ENCODE peak calls at places on chromosomes 12 and 14, in five cellular contexts. One of them, this sample, is unnamed.

GRCh38 chr14:54902521-54903420 is at the start of gene GCH1:
- DNase-seq in HepG2: peak; percentile 72
- DNase-seq in A549: peak; percentile 71
- DNase-seq in K562: peak; percentile 81
- DNase-seq in IMR-90: peak; percentile 16
- DNase-seq in this sample: peak; percentile 91

GRCh38 chr12:93766802-93767523 is 89.8 kb downstream of the CRADD start:
- DNase-seq in HepG2: no peak
- DNase-seq in IMR-90: peak; percentile 76
- DNase-seq in A549: peak; percentile 66
- DNase-seq in K562: peak; percentile 61
- DNase-seq in this sample: no peak

GRCh38 chr12:116368196-116369194 is 91.0 kb upstream of the MED13L start:
- DNase-seq in HepG2: no peak
- DNase-seq in IMR-90: no peak
- DNase-seq in A549: peak; percentile 99
- DNase-seq in K562: no peak
- DNase-seq in this sample: no peak

GRCh38 chr12:64175254-64175945 is 46.7 kb downstream of the KICS2 start:
- DNase-seq in HepG2: no peak
- DNase-seq in IMR-90: no peak
- DNase-seq in K562: no peak
- DNase-seq in A549: peak; percentile 33
- DNase-seq in this sample: no peak

GRCh38 chr14:53956427-53957201 is at the start of gene BMP4:
- DNase-seq in HepG2: peak; percentile 82
- DNase-seq in K562: peak; percentile 26
- DNase-seq in A549: peak; percentile 59
- DNase-seq in IMR-90: peak; percentile 30
- DNase-seq in this sample: peak; percentile 92

GRCh38 chr14:94659953-94660946 is 48.1 kb downstream of the SERPINA3 start:
- DNase-seq in K562: no peak
- DNase-seq in IMR-90: no peak
- DNase-seq in HepG2: no peak
- DNase-seq in A549: no peak
- DNase-seq in this sample: no peak

GRCh38 chr12:123085046-123085445 is 65.8 kb downstream of the PITPNM2 start:
- DNase-seq in A549: no peak
- DNase-seq in K562: no peak
- DNase-seq in HepG2: no peak
- DNase-seq in IMR-90: no peak
- DNase-seq in this sample: no peak

GRCh38 chr14:54564799-54565235 is 2.1 kb upstream of the SAMD4A start:
- DNase-seq in K562: peak; percentile 43
- DNase-seq in A549: peak; percentile 66
- DNase-seq in HepG2: peak; percentile 13
- DNase-seq in IMR-90: peak; percentile 87
- DNase-seq in this sample: no peak

GRCh38 chr14:73758392-73759182 is 44.4 kb upstream of the PNMA1 start:
- DNase-seq in K562: peak; percentile 88
- DNase-seq in HepG2: peak; percentile 71
- DNase-seq in IMR-90: peak; percentile 65
- DNase-seq in A549: peak; percentile 83
- DNase-seq in this sample: no peak

GRCh38 chr12:26077915-26078314 is 46.9 kb downstream of the BHLHE41 start:
- DNase-seq in A549: no peak
- DNase-seq in K562: no peak
- DNase-seq in IMR-90: peak; percentile 46
- DNase-seq in HepG2: no peak
- DNase-seq in this sample: no peak

GRCh38 chr12:113781415-113782198 is 184.5 kb downstream of the RBM19 start:
- DNase-seq in HepG2: peak; percentile 30
- DNase-seq in A549: no peak
- DNase-seq in K562: no peak
- DNase-seq in IMR-90: peak; percentile 59
- DNase-seq in this sample: no peak

GRCh38 chr12:116123511-116124258 is 153.8 kb downstream of the MED13L start:
- DNase-seq in HepG2: no peak
- DNase-seq in IMR-90: peak; percentile 66
- DNase-seq in A549: peak; percentile 35
- DNase-seq in K562: peak; percentile 71
- DNase-seq in this sample: no peak

GRCh38 chr12:25585662-25586061 is 32.6 kb upstream of the LMNTD1 start:
- DNase-seq in IMR-90: no peak
- DNase-seq in HepG2: no peak
- DNase-seq in A549: no peak
- DNase-seq in K562: no peak
- DNase-seq in this sample: no peak

GRCh38 chr12:27967551-27968054 is 4.9 kb downstream of the PTHLH start:
- DNase-seq in HepG2: no peak
- DNase-seq in K562: no peak
- DNase-seq in A549: no peak
- DNase-seq in IMR-90: peak; percentile 29
- DNase-seq in this sample: no peak

GRCh38 chr14:22375321-22375930 is 213.6 kb downstream of the DAD1 start:
- DNase-seq in HepG2: peak; percentile 79
- DNase-seq in K562: peak; percentile 49
- DNase-seq in IMR-90: peak; percentile 68
- DNase-seq in A549: peak; percentile 70
- DNase-seq in this sample: no peak

GRCh38 chr14:64500088-64500487 is 3.5 kb downstream of the ZBTB25 start:
- DNase-seq in IMR-90: no peak
- DNase-seq in A549: no peak
- DNase-seq in K562: no peak
- DNase-seq in HepG2: no peak
- DNase-seq in this sample: no peak

GRCh38 chr14:103233328-103233727 is 100.7 kb upstream of the EIF5 start:
- DNase-seq in HepG2: no peak
- DNase-seq in K562: no peak
- DNase-seq in A549: no peak
- DNase-seq in IMR-90: no peak
- DNase-seq in this sample: no peak

GRCh38 chr14:64960762-64961276 is 11.3 kb downstream of the RAB15 start:
- DNase-seq in K562: peak; percentile 24
- DNase-seq in HepG2: no peak
- DNase-seq in IMR-90: no peak
- DNase-seq in A549: no peak
- DNase-seq in this sample: peak; percentile 78

GRCh38 chr12:27289414-27289813 is 43.2 kb upstream of the BMAL2 start:
- DNase-seq in K562: no peak
- DNase-seq in HepG2: no peak
- DNase-seq in IMR-90: peak; percentile 20
- DNase-seq in A549: no peak
- DNase-seq in this sample: no peak

GRCh38 chr12:91370086-91370868 is 187.7 kb upstream of the DCN start:
- DNase-seq in K562: no peak
- DNase-seq in HepG2: no peak
- DNase-seq in IMR-90: no peak
- DNase-seq in A549: no peak
- DNase-seq in this sample: no peak

GRCh38 chr12:92476844-92477243 is 225.9 kb upstream of the PLEKHG7 start:
- DNase-seq in K562: no peak
- DNase-seq in IMR-90: no peak
- DNase-seq in HepG2: no peak
- DNase-seq in A549: no peak
- DNase-seq in this sample: no peak

GRCh38 chr14:68139466-68140110 is 320.0 kb downstream of the RAD51B start:
- DNase-seq in A549: no peak
- DNase-seq in K562: no peak
- DNase-seq in HepG2: no peak
- DNase-seq in IMR-90: no peak
- DNase-seq in this sample: no peak

GRCh38 chr14:102020058-102020971 is 55.9 kb downstream of the DYNC1H1 start:
- DNase-seq in IMR-90: peak; percentile 94
- DNase-seq in HepG2: no peak
- DNase-seq in K562: no peak
- DNase-seq in A549: no peak
- DNase-seq in this sample: no peak

GRCh38 chr12:132111641-132112304 is 32.3 kb downstream of the DDX51 start:
- DNase-seq in IMR-90: no peak
- DNase-seq in A549: no peak
- DNase-seq in HepG2: no peak
- DNase-seq in K562: no peak
- DNase-seq in this sample: peak; percentile 33

GRCh38 chr12:127296591-127296990 is 970.4 kb upstream of the TMEM132C start:
- DNase-seq in A549: no peak
- DNase-seq in IMR-90: no peak
- DNase-seq in K562: no peak
- DNase-seq in HepG2: no peak
- DNase-seq in this sample: no peak

GRCh38 chr14:51962678-51963077 is 26.7 kb upstream of the RTRAF start:
- DNase-seq in IMR-90: peak; percentile 20
- DNase-seq in K562: no peak
- DNase-seq in HepG2: no peak
- DNase-seq in A549: no peak
- DNase-seq in this sample: no peak

GRCh38 chr12:31018106-31018890 is 55.4 kb upstream of the DDX11 start:
- DNase-seq in HepG2: no peak
- DNase-seq in IMR-90: no peak
- DNase-seq in A549: no peak
- DNase-seq in K562: no peak
- DNase-seq in this sample: no peak

GRCh38 chr14:61426048-61426447 is 104.7 kb downstream of the PRKCH start:
- DNase-seq in IMR-90: no peak
- DNase-seq in K562: no peak
- DNase-seq in A549: no peak
- DNase-seq in HepG2: no peak
- DNase-seq in this sample: no peak

GRCh38 chr14:59261334-59261733 is 72.9 kb downstream of the DAAM1 start:
- DNase-seq in A549: no peak
- DNase-seq in HepG2: peak; percentile 73
- DNase-seq in K562: no peak
- DNase-seq in IMR-90: no peak
- DNase-seq in this sample: no peak

GRCh38 chr12:56101045-56101444 is 3.3 kb upstream of the PA2G4 start:
- DNase-seq in HepG2: no peak
- DNase-seq in K562: no peak
- DNase-seq in IMR-90: no peak
- DNase-seq in A549: no peak
- DNase-seq in this sample: no peak

GRCh38 chr12:124841558-124841945 is 22.1 kb downstream of the SCARB1 start:
- DNase-seq in HepG2: no peak
- DNase-seq in K562: no peak
- DNase-seq in A549: no peak
- DNase-seq in IMR-90: no peak
- DNase-seq in this sample: no peak

GRCh38 chr14:67883717-67884116 is 64.1 kb downstream of the RAD51B start:
- DNase-seq in IMR-90: peak; percentile 28
- DNase-seq in HepG2: no peak
- DNase-seq in A549: peak; percentile 18
- DNase-seq in K562: no peak
- DNase-seq in this sample: no peak

GRCh38 chr14:61812347-61813100 is 50.3 kb downstream of the SNAPC1 start:
- DNase-seq in K562: no peak
- DNase-seq in IMR-90: no peak
- DNase-seq in A549: no peak
- DNase-seq in HepG2: no peak
- DNase-seq in this sample: no peak

GRCh38 chr12:6950401-6950801 is 755 bp upstream of the PTPN6 start:
- DNase-seq in IMR-90: no peak
- DNase-seq in A549: no peak
- DNase-seq in HepG2: no peak
- DNase-seq in K562: no peak
- DNase-seq in this sample: no peak
- TF ChIP-seq MAFK in IMR-90: no peak
- TF ChIP-seq MAFK in A549: no peak
- TF ChIP-seq MAFK in HepG2: no peak
- TF ChIP-seq MAFK in K562: no peak
- TF ChIP-seq MAFK in this sample: no peak

DNA sequence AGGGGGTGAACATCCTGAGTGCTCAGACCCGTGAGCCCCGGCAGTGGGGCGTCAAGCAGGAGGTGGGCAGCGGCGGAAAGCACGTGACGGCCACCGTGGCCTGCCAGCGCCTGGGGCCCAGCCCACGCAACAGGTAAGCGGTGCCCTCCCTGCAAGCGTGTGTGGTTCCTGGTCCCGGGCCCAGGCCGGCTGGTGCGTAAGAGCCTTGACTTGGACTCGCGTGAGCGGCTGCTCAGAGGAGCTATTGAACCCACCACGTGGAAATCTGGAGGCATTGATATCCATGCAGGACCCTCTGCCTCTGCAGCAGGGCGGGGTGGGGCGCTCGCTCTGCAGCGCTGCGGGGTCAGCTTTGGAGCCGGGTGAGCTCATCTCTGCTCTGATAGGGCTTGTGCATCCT is 277.0 kb downstream of the TMEM132C start:
- DNase-seq in K562: no peak
- DNase-seq in IMR-90: no peak
- DNase-seq in HepG2: no peak
- DNase-seq in A549: no peak
- DNase-seq in this sample: no peak
- TF ChIP-seq MAFK in K562: no peak
- TF ChIP-seq MAFK in IMR-90: no peak
- TF ChIP-seq MAFK in HepG2: no peak
- TF ChIP-seq MAFK in A549: no peak
- TF ChIP-seq MAFK in this sample: no peak

GRCh38 chr12:101021911-101022388 is 188.1 kb downstream of the SLC5A8 start:
- DNase-seq in IMR-90: peak; percentile 90
- DNase-seq in HepG2: peak; percentile 5
- DNase-seq in A549: peak; percentile 35
- DNase-seq in K562: no peak
- DNase-seq in this sample: no peak
- TF ChIP-seq MAFK in IMR-90: no peak
- TF ChIP-seq MAFK in HepG2: no peak
- TF ChIP-seq MAFK in A549: no peak
- TF ChIP-seq MAFK in K562: no peak
- TF ChIP-seq MAFK in this sample: no peak

GRCh38 chr12:53782093-53782703 is 30.4 kb upstream of the CISTR start:
- DNase-seq in HepG2: no peak
- DNase-seq in K562: no peak
- DNase-seq in IMR-90: no peak
- DNase-seq in A549: no peak
- DNase-seq in this sample: no peak

GRCh38 chr12:53780323-53780722 is 28.5 kb upstream of the CISTR start:
- DNase-seq in IMR-90: no peak
- DNase-seq in A549: no peak
- DNase-seq in HepG2: no peak
- DNase-seq in K562: no peak
- DNase-seq in this sample: no peak

GRCh38 chr12:53777936-53778644 is 26.3 kb upstream of the CISTR start:
- DNase-seq in HepG2: no peak
- DNase-seq in IMR-90: no peak
- DNase-seq in K562: no peak
- DNase-seq in A549: no peak
- DNase-seq in this sample: no peak

GRCh38 chr12:53785161-53785560 is 33.4 kb upstream of the CISTR start:
- DNase-seq in HepG2: no peak
- DNase-seq in K562: no peak
- DNase-seq in IMR-90: no peak
- DNase-seq in A549: no peak
- DNase-seq in this sample: no peak

GRCh38 chr12:53781218-53781801 is 29.5 kb upstream of the CISTR start:
- DNase-seq in A549: no peak
- DNase-seq in K562: no peak
- DNase-seq in HepG2: no peak
- DNase-seq in IMR-90: peak; percentile 16
- DNase-seq in this sample: no peak
- TF ChIP-seq MAFK in A549: no peak
- TF ChIP-seq MAFK in K562: no peak
- TF ChIP-seq MAFK in HepG2: no peak
- TF ChIP-seq MAFK in IMR-90: no peak
- TF ChIP-seq MAFK in this sample: no peak

This sample was measured in H1.